ENCODE peak calls at places on chromosomes 11 and 22, in six cellular contexts. R is hepatocyte, T is neural progenitor cell, X is GM23248, D is PC-3, Y is OCI-LY7. S is an unnamed sample.
A peak's percentile ranks its signal among the peaks of the same experiment; 100 is the strongest.

GRCh38 chr22:50527921-50528681 is 1.7 kb downstream of the TYMP start:
- DNase-seq in Y (peak; percentile 20), R (no peak), D (no peak), T (no peak), X (no peak), S (no peak)

GRCh38 chr22:44697423-44698179 is 4.4 kb upstream of the PRR5 start:
- DNase-seq in X (peak; percentile 87), D (peak; percentile 73), Y (peak; percentile 73), T (peak; percentile 89), R (peak; percentile 88), S (peak; percentile 62)

GRCh38 chr22:33871935-33872334 is 48.3 kb downstream of the LARGE1 start:
- DNase-seq in R (no peak), D (no peak), X (no peak), T (no peak), Y (no peak), S (no peak)

GRCh38 chr11:45319077-45319476 is 32.9 kb upstream of the SYT13 start:
- DNase-seq in X (no peak), Y (no peak), T (no peak), R (no peak), D (no peak), S (no peak)

GRCh38 chr22:22878801-22879674 is 8.6 kb upstream of the IGLL5 start:
- DNase-seq in Y (peak; percentile 50), D (peak; percentile 3), X (no peak), R (no peak), T (no peak), S (peak; percentile 47)

GRCh38 chr11:20949585-20949984 is 280.2 kb downstream of the NELL1 start:
- DNase-seq in R (no peak), T (no peak), X (no peak), D (no peak), Y (no peak), S (no peak)

GRCh38 chr11:12418019-12418611 is 40.7 kb downstream of the PARVA start:
- DNase-seq in D (no peak), R (no peak), T (no peak), X (peak; percentile 74), Y (no peak), S (no peak)

GRCh38 chr11:128726464-128727139 is 32.7 kb downstream of the FLI1 start:
- DNase-seq in X (peak; percentile 24), R (no peak), T (no peak), D (no peak), Y (peak; percentile 79), S (peak; percentile 38)

GRCh38 chr11:72838691-72839305 is 24.6 kb downstream of the ATG16L2 start:
- DNase-seq in R (no peak), D (no peak), T (no peak), Y (no peak), X (peak; percentile 65), S (no peak)

GRCh38 chr22:28268845-28269244 is 349.8 kb upstream of the PITPNB start:
- DNase-seq in R (no peak), T (no peak), Y (no peak), X (no peak), D (no peak), S (no peak)

GRCh38 chr22:35743466-35743865 is 25.8 kb downstream of the APOL5 start:
- DNase-seq in X (peak; percentile 20), Y (no peak), D (no peak), R (no peak), T (no peak), S (no peak)

GRCh38 chr11:3824714-3825472 is 15.9 kb downstream of the RHOG start:
- DNase-seq in Y (peak; percentile 74), D (no peak), R (peak; percentile 50), X (peak; percentile 41), T (peak; percentile 81), S (peak; percentile 62)

GRCh38 chr11:93993747-93994146 is 27.4 kb upstream of the HEPHL1 start:
- DNase-seq in D (no peak), X (no peak), T (no peak), Y (no peak), R (no peak), S (no peak)

GRCh38 chr11:88507771-88508557 is 170.4 kb upstream of the CTSC start:
- DNase-seq in X (no peak), Y (no peak), D (peak; percentile 35), T (peak; percentile 16), R (no peak), S (no peak)

GRCh38 chr11:40924915-40925314 is 534.5 kb downstream of the LRRC4C start:
- DNase-seq in T (peak; percentile 3), R (peak; percentile 4), D (no peak), X (no peak), Y (no peak), S (no peak)

GRCh38 chr11:129285387-129285786 is 90.3 kb upstream of the BARX2 start:
- DNase-seq in T (no peak), R (no peak), X (no peak), Y (no peak), D (no peak), S (no peak)

GRCh38 chr11:62201376-62201775 is 7.1 kb upstream of the SCGB2A1 start:
- DNase-seq in T (no peak), X (no peak), R (no peak), D (peak; percentile 68), Y (no peak), S (no peak)

GRCh38 chr11:34201130-34201529 is 95.7 kb downstream of the NAT10 start:
- DNase-seq in D (no peak), X (no peak), Y (no peak), T (no peak), R (no peak), S (no peak)

DNA sequence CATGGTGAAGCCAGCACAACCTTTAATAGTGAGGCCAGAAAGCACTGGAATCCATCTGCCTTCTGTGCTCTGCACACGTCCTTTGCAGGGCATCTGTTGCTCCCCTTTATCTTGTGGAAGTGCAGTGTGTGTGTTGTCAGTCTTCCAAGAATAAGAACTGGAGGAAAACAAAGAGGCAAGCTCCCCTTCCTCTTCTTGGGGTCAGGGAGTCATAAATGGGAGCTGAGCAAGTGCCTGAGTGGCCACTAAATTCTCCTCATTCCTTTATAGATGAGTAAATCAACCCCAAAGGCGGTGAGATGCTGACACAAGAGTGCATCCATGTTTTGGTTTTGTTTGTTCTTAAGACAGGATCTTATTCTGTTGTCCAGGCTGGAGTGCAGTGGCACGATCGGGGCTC is 38.3 kb downstream of the WT1 start:
- DNase-seq in Y (no peak), D (no peak), R (no peak), X (no peak), T (no peak), S (no peak)
- TF ChIP-seq EZH2phosphoT487 in Y (no peak), D (no peak), R (no peak), X (no peak), T (no peak), S (no peak)

GRCh38 chr11:133841279-133842043 is 3.9 kb downstream of the SPATA19 start:
- DNase-seq in D (no peak), X (no peak), T (no peak), Y (no peak), R (no peak), S (no peak)

GRCh38 chr11:133842053-133842452 is 3.3 kb downstream of the SPATA19 start:
- DNase-seq in X (no peak), T (no peak), D (no peak), R (no peak), Y (no peak), S (no peak)

GRCh38 chr11:133844217-133844616 is 1.1 kb downstream of the SPATA19 start:
- DNase-seq in X (no peak), R (no peak), T (no peak), D (no peak), Y (no peak), S (no peak)

GRCh38 chr11:133843454-133843987 is 1.8 kb downstream of the SPATA19 start:
- DNase-seq in X (no peak), D (no peak), Y (no peak), R (no peak), T (no peak), S (no peak)

DNA sequence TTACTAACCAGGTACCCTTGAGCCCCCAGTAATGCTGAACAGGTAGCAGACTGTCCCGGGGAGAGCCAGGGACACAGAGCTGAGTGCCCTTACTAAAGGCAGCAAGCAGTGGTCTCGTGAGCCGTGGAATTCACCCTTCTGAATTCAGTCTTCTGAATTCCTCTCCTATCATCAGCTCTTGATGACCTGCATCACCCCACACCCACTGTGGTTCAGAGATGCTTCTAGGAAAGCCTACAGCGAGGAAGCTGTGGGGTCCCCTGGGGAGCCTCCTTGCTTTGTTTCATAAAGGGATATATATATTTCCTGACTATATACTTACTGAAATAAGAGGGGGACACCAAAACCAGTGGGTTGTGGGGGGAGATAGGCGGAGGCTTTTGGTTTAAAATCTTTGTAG is 2.6 kb downstream of the SPATA19 start:
- DNase-seq in D (no peak), Y (no peak), R (no peak), X (no peak), T (no peak), S (no peak)
- TF ChIP-seq EZH2phosphoT487 in D (no peak), Y (no peak), R (no peak), X (no peak), T (no peak), S (no peak)

DNA sequence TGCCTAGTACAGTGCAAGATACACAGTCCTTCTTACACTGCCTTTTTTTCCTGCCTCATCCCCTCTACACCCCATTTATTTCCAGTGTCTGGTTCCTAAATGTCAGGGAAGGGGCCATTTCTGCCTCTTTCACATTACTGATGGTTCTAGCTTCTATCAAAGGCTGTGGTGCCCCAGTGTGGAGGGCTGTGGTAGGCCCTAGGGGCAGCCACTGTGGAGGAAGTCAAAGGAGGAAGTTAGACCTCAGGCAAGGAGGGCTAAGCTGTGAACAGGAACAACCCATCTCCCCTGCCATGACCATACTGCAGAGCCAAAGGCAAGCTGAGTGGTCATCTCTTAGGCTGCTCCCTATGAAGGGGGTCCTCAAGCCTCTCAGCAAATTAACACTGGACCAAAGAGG is 81.9 kb upstream of the CRTAM start:
- DNase-seq in T (no peak), X (no peak), Y (peak; percentile 91), R (no peak), D (no peak), S (peak; percentile 47)
- TF ChIP-seq EZH2phosphoT487 in T (no peak), X (no peak), Y (no peak), R (no peak), D (no peak), S (no peak)

DNA sequence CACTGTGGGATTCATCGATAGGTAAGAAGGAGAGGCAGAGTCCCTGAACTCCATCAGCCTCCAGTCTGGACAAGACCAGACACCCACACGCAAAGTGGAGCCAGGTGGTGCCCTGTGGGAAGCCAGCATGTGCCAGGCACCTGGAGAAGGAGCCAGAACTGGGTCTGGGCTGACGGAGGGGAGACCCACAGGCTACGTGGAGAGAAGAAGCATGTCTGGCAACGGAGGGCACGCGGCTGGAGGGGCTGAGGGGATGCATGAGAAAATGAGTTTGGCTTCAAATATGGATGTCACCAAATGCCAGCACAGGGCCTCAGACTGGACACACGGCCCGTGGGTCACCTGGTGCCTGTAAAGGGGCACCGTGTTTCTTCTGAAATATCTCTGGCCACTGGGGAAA is 55.7 kb downstream of the LINC01488 start:
- DNase-seq in D (no peak), R (no peak), Y (no peak), T (no peak), X (no peak), S (no peak)
- TF ChIP-seq EZH2phosphoT487 in D (no peak), R (no peak), Y (no peak), T (no peak), X (no peak), S (no peak)

DNA sequence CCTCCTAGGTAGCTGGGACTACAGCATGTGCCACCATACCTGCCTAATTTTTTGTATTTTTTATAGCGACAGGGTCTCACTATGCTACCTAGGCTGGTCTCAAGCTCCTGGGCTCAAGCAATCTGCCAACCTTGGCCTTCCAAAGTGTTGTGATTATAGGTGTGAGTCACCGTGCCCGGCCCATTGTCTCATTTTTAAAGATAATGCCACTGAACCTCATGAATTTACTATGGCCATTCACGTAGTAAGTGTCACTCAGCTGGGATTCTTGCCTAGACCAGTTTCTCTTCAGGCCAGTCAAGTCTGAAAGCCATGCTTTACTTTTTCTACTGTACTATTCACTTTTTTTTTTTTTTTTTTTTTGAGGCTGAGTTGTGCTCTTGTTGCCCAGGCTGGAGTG is 22.4 kb downstream of the DEPDC5 start:
- DNase-seq in X (no peak), R (no peak), Y (no peak), T (no peak), D (peak; percentile 49), S (no peak)
- TF ChIP-seq EZH2phosphoT487 in X (no peak), R (no peak), Y (no peak), T (no peak), D (no peak), S (no peak)

S was measured in MM.1S.